ENCODE peak calls at places on chromosomes 6 and 20, in five cellular contexts. V is adrenal gland; T is activated T-helper 9 cell treated with anti-CD3 and anti-CD28 coated beads, Interleukin-2, amount 50 U/mL, for 16 hours; A is progenitor cell of endocrine pancreas; O is AG04450. P is an unnamed sample.

GRCh38 chr6:73652637-73653570 is 888 bp downstream of the SLC17A5 start:
- DNase-seq in V (peak), T (peak), A (peak), O (no peak), P (peak)

GRCh38 chr6:156461647-156462046 is 315.5 kb upstream of the ARID1B start:
- DNase-seq in V (no peak), T (no peak), A (no peak), O (no peak), P (no peak)

GRCh38 chr20:46558511-46558959 is 8.1 kb upstream of the OCSTAMP start:
- DNase-seq in V (peak), T (peak), A (no peak), O (peak), P (no peak)

GRCh38 chr6:2891768-2892170 is 11.3 kb downstream of the SERPINB9 start:
- DNase-seq in V (no peak), T (peak), A (no peak), O (no peak), P (no peak)

GRCh38 chr6:90131091-90131490 is 165.6 kb downstream of the BACH2 start:
- DNase-seq in V (no peak), T (no peak), A (no peak), O (no peak), P (no peak)

GRCh38 chr6:49606696-49607390 is 29.8 kb downstream of the RHAG start:
- DNase-seq in V (peak), T (no peak), A (no peak), O (peak), P (no peak)

GRCh38 chr6:28969129-28969528 is 36.0 kb downstream of the ZNF311 start:
- DNase-seq in V (no peak), T (no peak), A (no peak), O (no peak), P (no peak)

GRCh38 chr6:87059943-87060342 is 35.0 kb downstream of the CGA start:
- DNase-seq in V (no peak), T (no peak), A (no peak), O (no peak), P (no peak)

GRCh38 chr20:60203451-60203850 is 245.2 kb downstream of the CDH26 start:
- DNase-seq in V (no peak), T (no peak), A (no peak), O (no peak), P (no peak)

GRCh38 chr6:98894810-98895209 is 52.9 kb downstream of the FBXL4 start:
- DNase-seq in V (no peak), T (no peak), A (no peak), O (no peak), P (no peak)